ENCODE peak calls at places on chromosome 7, in four cellular contexts. U, O, K and A are unnamed samples.

GRCh38 chr7:94041529-94041928 is 37.4 kb upstream of the BET1 start:
- DNase-seq in U (no peak), K (no peak), O (no peak), A (no peak)

GRCh38 chr7:100358027-100358856 is at the start of gene PILRB:
- DNase-seq in K (no peak), U (no peak), O (no peak), A (no peak)

GRCh38 chr7:151650161-151650560 is 130.5 kb upstream of the RHEB start:
- DNase-seq in O (no peak), K (no peak), U (no peak), A (no peak)

GRCh38 chr7:45646996-45647411 is 72.8 kb downstream of the ADCY1 start:
- DNase-seq in O (no peak), U (no peak), K (no peak), A (peak; percentile 55)

GRCh38 chr7:7427363-7427762 is 108.3 kb downstream of the COL28A1 start:
- DNase-seq in U (no peak), K (no peak), O (no peak), A (no peak)

GRCh38 chr7:16874061-16874460 is 7.7 kb downstream of the AGR3 start:
- DNase-seq in O (no peak), U (no peak), K (no peak), A (no peak)

GRCh38 chr7:133434246-133434865 is 181.5 kb downstream of the EXOC4 start:
- DNase-seq in U (no peak), K (peak; percentile 24), O (peak; percentile 32), A (no peak)

GRCh38 chr7:80783688-80784327 is 135.0 kb downstream of the SEMA3C start:
- DNase-seq in K (no peak), U (no peak), O (no peak), A (no peak)

GRCh38 chr7:137482466-137482865 is 138.9 kb upstream of the PTN start:
- DNase-seq in U (no peak), K (no peak), O (no peak), A (no peak)

GRCh38 chr7:44391171-44391570 is 65.8 kb upstream of the CAMK2B start:
- DNase-seq in O (no peak), K (no peak), U (peak; percentile 13), A (peak; percentile 23)

GRCh38 chr7:100895956-100896742 is 461 bp upstream of the ACHE start:
- DNase-seq in U (peak; percentile 73), K (no peak), O (peak; percentile 70), A (peak; percentile 92)

GRCh38 chr7:69871213-69871885 is 273.1 kb downstream of the AUTS2 start:
- DNase-seq in U (no peak), K (no peak), O (no peak), A (no peak)

GRCh38 chr7:50140688-50141087 is 47.6 kb upstream of the ZPBP start:
- DNase-seq in K (no peak), O (no peak), U (no peak), A (no peak)

GRCh38 chr7:142501434-142501833 is 243.6 kb upstream of the PRSS58 start:
- DNase-seq in K (no peak), U (no peak), O (no peak), A (no peak)

GRCh38 chr7:80859272-80859970 is 59.4 kb downstream of the SEMA3C start:
- DNase-seq in U (no peak), K (no peak), O (peak; percentile 18), A (no peak)

GRCh38 chr7:55964802-55965470 is 551 bp downstream of the NIPSNAP2 start:
- DNase-seq in K (peak; percentile 72), U (peak; percentile 71), O (peak; percentile 77), A (peak; percentile 90)

GRCh38 chr7:102992820-102993531 is 80.2 kb downstream of the LRRC17 start:
- DNase-seq in O (no peak), U (no peak), K (peak; percentile 26), A (no peak)

GRCh38 chr7:13139436-13139835 is 452.0 kb downstream of the ARL4A start:
- DNase-seq in O (no peak), U (no peak), K (no peak), A (no peak)

GRCh38 chr7:129792721-129793120 is 160.0 kb downstream of the UBE2H start:
- DNase-seq in K (no peak), U (no peak), O (no peak), A (peak; percentile 63)

GRCh38 chr7:70512719-70513118 is 619.2 kb upstream of the GALNT17 start:
- DNase-seq in K (no peak), O (no peak), U (no peak), A (no peak)

GRCh38 chr7:43594020-43594419 is 11.1 kb downstream of the STK17A start:
- DNase-seq in O (no peak), U (no peak), K (no peak), A (no peak)

GRCh38 chr7:7911756-7912155 is 56.8 kb upstream of the GLCCI1 start:
- DNase-seq in U (no peak), O (no peak), K (no peak), A (no peak)

GRCh38 chr7:130903358-130903974 is 169.5 kb upstream of the KLF14 start:
- DNase-seq in U (no peak), K (no peak), O (no peak), A (no peak)

GRCh38 chr7:151694828-151695580 is 175.3 kb upstream of the RHEB start:
- DNase-seq in K (peak; percentile 40), O (no peak), U (no peak), A (no peak)

GRCh38 chr7:76185187-76185915 is 16.3 kb upstream of the SRRM3 start:
- DNase-seq in O (peak; percentile 72), K (no peak), U (peak; percentile 49), A (peak; percentile 81)

GRCh38 chr7:142385528-142386340 is 127.9 kb upstream of the PRSS58 start:
- DNase-seq in K (peak; percentile 32), O (peak; percentile 54), U (peak; percentile 60), A (peak; percentile 85)

GRCh38 chr7:151429555-151430331 is 10.2 kb downstream of the CRYGN start:
- DNase-seq in U (no peak), O (no peak), K (no peak), A (no peak)

GRCh38 chr7:108461855-108462254 is 5.6 kb upstream of the NRCAM start:
- DNase-seq in U (no peak), O (no peak), K (no peak), A (no peak)

GRCh38 chr7:47400741-47401206 is 181.1 kb downstream of the TNS3 start:
- DNase-seq in O (peak; percentile 27), U (no peak), K (no peak), A (peak; percentile 52)

GRCh38 chr7:92595281-92595680 is 5.1 kb upstream of the FAM133B start:
- DNase-seq in K (no peak), O (no peak), U (no peak), A (no peak)

GRCh38 chr7:150439926-150440325 is 10.5 kb upstream of the GIMAP8 start:
- DNase-seq in K (no peak), U (no peak), O (no peak), A (no peak)

GRCh38 chr7:24325708-24326107 is 41.7 kb downstream of the NPY start:
- DNase-seq in U (no peak), K (no peak), O (no peak), A (no peak)

GRCh38 chr7:142535123-142535779 is 214.0 kb upstream of the PRSS1 start:
- DNase-seq in K (peak; percentile 41), U (peak; percentile 80), O (peak; percentile 89), A (peak; percentile 94)

GRCh38 chr7:129188372-129188891 is at the start of gene SMO:
- DNase-seq in U (peak; percentile 84), K (peak; percentile 55), O (peak; percentile 97), A (peak; percentile 94)

GRCh38 chr7:76201732-76202665 is at the start of gene SRRM3:
- DNase-seq in U (peak; percentile 88), O (peak; percentile 94), K (peak; percentile 63), A (peak; percentile 95)

GRCh38 chr7:96219382-96220130 is 102.3 kb downstream of the SLC25A13 start:
- DNase-seq in O (no peak), U (no peak), K (no peak), A (no peak)

GRCh38 chr7:128104109-128104742 is 73.0 kb upstream of the LRRC4 start:
- DNase-seq in U (no peak), O (peak; percentile 29), K (no peak), A (no peak)

GRCh38 chr7:6476596-6477374 is 29.0 kb upstream of the DAGLB start:
- DNase-seq in K (no peak), U (no peak), O (no peak), A (no peak)

GRCh38 chr7:128833939-128834310 is 3.7 kb downstream of the FLNC start:
- DNase-seq in U (no peak), K (no peak), O (peak; percentile 12), A (no peak)

GRCh38 chr7:29192811-29193210 is 1.8 kb upstream of the CHN2 start:
- DNase-seq in K (no peak), U (no peak), O (no peak), A (no peak)
- H3K9ac ChIP-seq in K (no peak overlapping the region), U (no peak overlapping the region), O (no peak overlapping the region), A (no peak overlapping the region)

GRCh38 chr7:157863906-157864810 is 527.4 kb downstream of the DNAJB6 start:
- DNase-seq in K (no peak), O (no peak), U (no peak), A (no peak)
- H3K9me3 ChIP-seq in K (no peaks in the 10 kb centered on the region), O (no peaks in the 10 kb centered on the region), U (no peaks in the 10 kb centered on the region), A (peaks cover 57% of the 10 kb centered on the region)

GRCh38 chr7:135977020-135977741 is at the start of gene MTPN:
- DNase-seq in O (peak; percentile 97), K (peak; percentile 96), U (peak; percentile 99), A (peak; percentile 99)
- H3K4me1 ChIP-seq in O (peaks cover 10% of the 10 kb centered on the region), K (peaks cover 32% of the 10 kb centered on the region), U (no peaks in the 10 kb centered on the region), A (peaks cover 2% of the 10 kb centered on the region)

GRCh38 chr7:15495170-15495569 is 66.6 kb downstream of the AGMO start:
- DNase-seq in U (no peak), O (no peak), K (no peak), A (no peak)

GRCh38 chr7:15490261-15490660 is 71.6 kb downstream of the AGMO start:
- DNase-seq in O (no peak), K (no peak), U (no peak), A (no peak)

GRCh38 chr7:15485431-15485830 is 76.4 kb downstream of the AGMO start:
- DNase-seq in O (no peak), U (no peak), K (no peak), A (no peak)

GRCh38 chr7:15489383-15489782 is 72.4 kb downstream of the AGMO start:
- DNase-seq in O (no peak), U (no peak), K (no peak), A (no peak)
- H3K9ac ChIP-seq in O (no peak overlapping the region), U (no peak overlapping the region), K (no peak overlapping the region), A (no peak overlapping the region)

GRCh38 chr7:35823440-35823839 is 22.6 kb downstream of the SEPTIN7 start:
- DNase-seq in K (no peak), U (no peak), O (no peak), A (no peak)
- H3K9me3 ChIP-seq in K (no peaks in the 10 kb centered on the region), U (no peaks in the 10 kb centered on the region), O (no peaks in the 10 kb centered on the region), A (peaks cover 16% of the 10 kb centered on the region)